ENCODE peak calls at places on chromosomes 6 and 20, in eight cellular contexts. S, E, U, L, Q, A, J and Y are unnamed samples.

GRCh38 chr20:62606551-62607201 is 35.6 kb upstream of the SLCO4A1 start:
- DNase-seq in S (peak), E (no peak), U (no peak), L (no peak), Q (peak), A (no peak), J (no peak), Y (peak)

GRCh38 chr20:59578602-59579403 is 25.5 kb upstream of the PHACTR3 start:
- DNase-seq in S (no peak), E (no peak), U (no peak), L (no peak), Q (no peak), A (no peak), J (no peak), Y (no peak)

GRCh38 chr6:130760006-130760405 is 67.2 kb upstream of the SMLR1 start:
- DNase-seq in S (no peak), E (no peak), U (peak), L (no peak), Q (no peak), A (peak), J (peak), Y (peak)

GRCh38 chr20:57350086-57350710 is 857 bp upstream of the RAE1 start:
- DNase-seq in S (no peak), E (no peak), U (no peak), L (no peak), Q (no peak), A (peak), J (no peak), Y (no peak)

GRCh38 chr6:159089909-159090308 is 45.1 kb upstream of the TAGAP start:
- DNase-seq in S (no peak), E (no peak), U (peak), L (peak), Q (no peak), A (no peak), J (no peak), Y (no peak)

GRCh38 chr6:1849686-1850580 is 240.2 kb downstream of the FOXC1 start:
- DNase-seq in S (no peak), E (no peak), U (no peak), L (no peak), Q (no peak), A (no peak), J (no peak), Y (no peak)

GRCh38 chr20:38505091-38505455 is 32.4 kb downstream of the RALGAPB start:
- DNase-seq in S (no peak), E (no peak), U (no peak), L (no peak), Q (no peak), A (no peak), J (no peak), Y (no peak)

GRCh38 chr6:5132741-5133140 is 47.6 kb downstream of the PPP1R3G start:
- DNase-seq in S (peak), E (no peak), U (no peak), L (peak), Q (peak), A (peak), J (no peak), Y (peak)

GRCh38 chr20:44836596-44837120 is 26.3 kb upstream of the RIMS4 start:
- DNase-seq in S (no peak), E (no peak), U (peak), L (no peak), Q (no peak), A (no peak), J (no peak), Y (no peak)

GRCh38 chr6:818191-818590 is 125.3 kb upstream of the EXOC2 start:
- DNase-seq in S (no peak), E (no peak), U (peak), L (no peak), Q (no peak), A (no peak), J (no peak), Y (no peak)

GRCh38 chr6:20953019-20953418 is 418.8 kb downstream of the CDKAL1 start:
- DNase-seq in S (no peak), E (no peak), U (no peak), L (no peak), Q (no peak), A (no peak), J (no peak), Y (no peak)
- TF ChIP-seq CTCF in S (no peak), E (no peak), U (no peak), L (no peak), Q (no peak), A (peak), J (no peak), Y (no peak)

GRCh38 chr20:50540620-50541605 is 30.7 kb downstream of the PTPN1 start:
- DNase-seq in S (no peak), E (no peak), U (peak), L (no peak), Q (no peak), A (peak), J (peak), Y (peak)
- H3K4me3 ChIP-seq in S (no peak), E (no peak), U (no peak), L (no peak), Q (no peak), A (no peak), J (no peak), Y (no peak)

GRCh38 chr6:160801418-160801817 is 99.4 kb downstream of the PLG start:
- DNase-seq in S (no peak), E (no peak), U (no peak), L (no peak), Q (no peak), A (no peak), J (no peak), Y (no peak)
- TF ChIP-seq CTCF in S (no peak), E (no peak), U (no peak), L (no peak), Q (no peak), A (no peak), J (no peak), Y (no peak)

DNA sequence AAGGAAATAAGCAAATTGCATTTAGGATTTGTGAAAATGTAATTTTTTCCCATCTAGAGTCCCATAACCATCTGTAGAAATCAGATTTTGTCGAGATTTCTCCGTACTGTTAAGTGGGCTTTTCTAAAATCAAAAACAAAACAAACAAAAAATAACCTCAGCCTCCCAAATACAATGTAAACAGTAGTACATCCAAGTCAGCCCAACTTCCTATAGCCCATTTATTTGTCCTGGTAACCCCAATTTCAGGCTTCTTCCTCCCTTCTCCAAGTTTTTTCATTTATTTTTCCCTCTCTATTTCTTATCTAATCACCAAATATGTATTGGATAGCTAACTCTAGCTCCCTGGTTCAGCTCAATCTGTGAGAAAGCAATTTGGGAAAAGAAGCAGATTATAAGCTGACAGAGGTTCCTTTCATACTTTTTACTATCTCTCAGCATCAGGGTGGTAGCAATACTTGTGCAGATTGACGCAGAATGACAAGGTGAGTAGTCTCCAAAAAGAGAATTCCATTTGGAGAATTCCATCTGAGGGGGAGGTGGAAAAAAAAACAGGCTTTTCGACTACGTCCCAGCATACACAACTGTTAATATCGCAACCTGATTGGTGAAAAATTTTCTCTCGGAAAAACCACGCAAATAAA is 132.6 kb upstream of the BTN3A2 start:
- DNase-seq in S (no peak), E (no peak), U (no peak), L (no peak), Q (no peak), A (no peak), J (no peak), Y (no peak)
- H3K4me3 ChIP-seq in S (no peak), E (no peak), U (peak), L (no peak), Q (no peak), A (no peak), J (peak), Y (no peak)

GRCh38 chr6:70254784-70255183 is 48.1 kb downstream of the COL9A1 start:
- DNase-seq in S (no peak), E (no peak), U (no peak), L (no peak), Q (no peak), A (no peak), J (no peak), Y (no peak)
- TF ChIP-seq CTCF in S (no peak), E (no peak), U (no peak), L (no peak), Q (no peak), A (no peak), J (no peak), Y (no peak)

GRCh38 chr6:31738048-31738979 is 1.5 kb upstream of the MSH5 start:
- DNase-seq in S (peak), E (peak), U (peak), L (peak), Q (no peak), A (peak), J (peak), Y (peak)

GRCh38 chr6:31736026-31736767 is at the start of gene CLIC1:
- DNase-seq in S (peak), E (peak), U (peak), L (peak), Q (peak), A (peak), J (peak), Y (peak)

GRCh38 chr6:31736768-31737314 is 511 bp upstream of the CLIC1 start:
- DNase-seq in S (no peak), E (no peak), U (no peak), L (peak), Q (no peak), A (no peak), J (no peak), Y (no peak)

GRCh38 chr6:31739639-31740396 is at the start of gene MSH5:
- DNase-seq in S (peak), E (peak), U (peak), L (peak), Q (peak), A (peak), J (peak), Y (peak)

GRCh38 chr6:31737315-31738047 is 1.2 kb upstream of the CLIC1 start:
- DNase-seq in S (no peak), E (no peak), U (no peak), L (peak), Q (no peak), A (no peak), J (peak), Y (peak)
- H3K4me3 ChIP-seq in S (no peak), E (peak), U (no peak), L (no peak), Q (peak), A (no peak), J (no peak), Y (no peak)

GRCh38 chr20:31956556-31957220 is 4.8 kb upstream of the PDRG1 start:
- DNase-seq in S (no peak), E (no peak), U (no peak), L (no peak), Q (no peak), A (no peak), J (no peak), Y (no peak)
- TF ChIP-seq CTCF in S (no peak), E (no peak), U (no peak), L (no peak), Q (no peak), A (no peak), J (no peak), Y (no peak)

DNA sequence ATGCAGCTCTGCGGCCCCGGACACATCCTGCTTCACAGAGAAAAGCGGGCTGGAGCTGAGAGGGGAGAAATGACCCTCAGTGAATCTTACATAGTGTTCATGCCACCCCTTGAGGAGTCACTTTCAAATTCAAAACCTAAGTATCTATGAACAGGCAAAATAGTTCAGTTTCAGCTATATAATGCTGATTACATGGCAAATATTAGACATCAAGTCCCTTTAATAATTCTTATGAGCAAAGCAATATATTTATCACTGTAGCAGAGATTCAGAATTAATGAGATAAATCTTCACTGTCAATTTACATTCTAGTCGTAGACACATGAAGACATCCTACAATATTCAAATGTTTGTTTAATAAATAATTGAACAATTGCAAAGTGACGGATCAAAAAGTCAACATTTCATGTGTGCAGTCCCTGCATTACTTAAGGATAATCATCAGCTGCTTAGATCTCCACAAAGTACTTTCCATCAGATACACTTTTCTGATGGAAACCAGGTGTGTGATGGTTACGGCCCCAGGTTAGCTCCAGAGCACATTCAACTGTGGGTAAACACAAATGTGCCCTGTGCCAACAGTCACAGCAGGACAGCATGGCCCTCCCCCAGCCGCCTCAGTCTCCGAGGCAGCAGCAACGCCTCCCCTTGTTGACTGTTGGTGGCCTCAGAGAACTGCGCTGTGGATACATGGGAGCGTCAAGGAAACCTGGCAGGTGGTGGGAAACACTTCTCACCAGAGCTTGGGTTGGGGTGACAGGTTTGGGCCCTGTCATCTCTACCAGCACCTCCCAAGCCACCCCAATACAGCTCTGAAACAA is 787 bp upstream of the PRR18 start:
- DNase-seq in S (no peak), E (no peak), U (no peak), L (no peak), Q (no peak), A (no peak), J (no peak), Y (no peak)
- H3K4me3 ChIP-seq in S (peak), E (peak), U (no peak), L (no peak), Q (peak), A (no peak), J (no peak), Y (no peak)

DNA sequence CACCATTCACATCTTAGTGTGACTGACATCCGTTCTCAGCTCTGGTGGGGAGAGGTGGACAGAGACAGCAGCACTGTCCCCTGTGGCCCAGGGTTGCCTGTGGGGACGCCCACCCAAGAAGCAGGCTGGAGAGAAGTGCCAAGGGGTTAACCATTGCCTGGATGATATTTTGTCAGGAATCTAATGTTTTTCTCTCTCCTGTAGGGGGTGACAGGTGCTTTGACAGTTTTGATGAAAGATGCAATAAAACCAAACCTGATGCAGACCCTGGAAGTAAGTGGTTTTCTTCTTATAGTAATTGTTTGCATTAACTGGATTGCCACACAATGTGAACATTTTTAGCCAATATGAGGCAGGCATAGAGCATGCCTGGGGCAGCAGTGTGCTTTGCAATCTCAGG is 99.3 kb downstream of the MTHFD1L start:
- DNase-seq in S (no peak), E (no peak), U (no peak), L (no peak), Q (no peak), A (no peak), J (no peak), Y (no peak)
- TF ChIP-seq CTCF in S (no peak), E (no peak), U (no peak), L (no peak), Q (no peak), A (no peak), J (peak), Y (no peak)